ENCODE peak calls at places on chromosomes 5 and 9, in four cellular contexts. O is GM12891, P is GM12878, S is HepG2. J is an unnamed sample.

GRCh38 chr5:67170783-67171182 is 25.8 kb downstream of the CD180 start:
- DNase-seq in O (no peak), P (no peak), S (no peak), J (no peak)

GRCh38 chr5:95861221-95861857 is 38.8 kb upstream of the GLRX start:
- DNase-seq in O (no peak), P (no peak), S (peak; percentile 96), J (no peak)

GRCh38 chr5:140151068-140151718 is 23.8 kb upstream of the CYSTM1 start:
- DNase-seq in O (no peak), P (no peak), S (no peak), J (no peak)

GRCh38 chr9:70049236-70049635 is 5.6 kb downstream of the MAMDC2 start:
- DNase-seq in O (no peak), P (no peak), S (no peak), J (no peak)

GRCh38 chr9:107248714-107249113 is 34.4 kb upstream of the RAD23B start:
- DNase-seq in O (no peak), P (no peak), S (no peak), J (no peak)

GRCh38 chr5:93583525-93583798 is 440 bp downstream of the NR2F1 start:
- DNase-seq in O (no peak), P (no peak), S (no peak), J (no peak)

GRCh38 chr5:123754167-123754840 is 242.3 kb downstream of the CSNK1G3 start:
- DNase-seq in O (no peak), P (no peak), S (no peak), J (no peak)

GRCh38 chr9:137294091-137294683 is 7.9 kb downstream of the NRARP start:
- DNase-seq in O (no peak), P (no peak), S (peak; percentile 80), J (no peak)

GRCh38 chr5:123997354-123998215 is 485.6 kb downstream of the CSNK1G3 start:
- DNase-seq in O (no peak), P (no peak), S (no peak), J (no peak)

GRCh38 chr5:11302663-11303062 is 541.6 kb upstream of the DAP start:
- DNase-seq in O (no peak), P (no peak), S (no peak), J (no peak)

GRCh38 chr9:21056931-21057330 is 20.8 kb downstream of the IFNB1 start:
- DNase-seq in O (no peak), P (no peak), S (no peak), J (no peak)
- TF ChIP-seq TAF1 in O (no peak), P (no peak), S (no peak), J (no peak)

GRCh38 chr5:32444191-32444945 is at the start of gene ZFR:
- DNase-seq in O (peak; percentile 96), P (peak; percentile 60), S (peak; percentile 83), J (peak; percentile 94)
- TF ChIP-seq POLR2A in O (peak; percentile 64), P (peak; percentile 84), S (peak; percentile 92), J (peak; percentile 71)

DNA sequence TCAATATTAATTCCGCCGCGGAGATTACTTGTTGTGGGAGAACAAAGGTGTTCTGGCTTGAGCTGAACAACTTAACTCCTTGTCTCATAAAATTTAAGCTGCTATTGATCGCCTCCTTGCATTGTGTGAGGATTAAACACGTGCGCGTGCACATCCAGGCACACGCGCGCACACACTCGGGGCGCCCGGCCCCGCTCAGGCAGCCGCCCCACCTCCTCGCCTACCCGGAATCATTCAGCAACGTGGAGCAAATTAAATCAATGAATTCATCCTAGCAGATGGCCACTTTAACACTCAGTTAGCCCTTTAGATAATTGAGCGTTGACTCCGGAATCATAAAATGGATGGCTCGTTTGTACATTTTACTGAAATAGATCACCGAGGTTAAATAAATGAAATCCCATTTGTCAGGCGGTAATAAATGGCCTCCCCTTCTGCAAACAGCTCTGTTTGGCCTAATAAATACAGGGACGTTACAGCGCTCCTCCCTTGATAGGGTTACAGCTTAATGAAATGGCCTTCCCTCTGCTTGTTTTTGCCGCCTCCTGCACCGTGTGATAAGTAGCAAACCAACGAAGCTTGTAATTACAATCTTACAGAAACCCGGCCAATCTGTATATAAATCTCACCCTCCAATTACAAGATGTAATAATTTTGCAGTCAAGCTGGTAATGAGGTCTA is 229.5 kb upstream of the IRX4 start:
- DNase-seq in O (no peak), P (no peak), S (no peak), J (no peak)
- TF ChIP-seq TAF1 in O (no peak), P (no peak), S (no peak), J (no peak)

DNA sequence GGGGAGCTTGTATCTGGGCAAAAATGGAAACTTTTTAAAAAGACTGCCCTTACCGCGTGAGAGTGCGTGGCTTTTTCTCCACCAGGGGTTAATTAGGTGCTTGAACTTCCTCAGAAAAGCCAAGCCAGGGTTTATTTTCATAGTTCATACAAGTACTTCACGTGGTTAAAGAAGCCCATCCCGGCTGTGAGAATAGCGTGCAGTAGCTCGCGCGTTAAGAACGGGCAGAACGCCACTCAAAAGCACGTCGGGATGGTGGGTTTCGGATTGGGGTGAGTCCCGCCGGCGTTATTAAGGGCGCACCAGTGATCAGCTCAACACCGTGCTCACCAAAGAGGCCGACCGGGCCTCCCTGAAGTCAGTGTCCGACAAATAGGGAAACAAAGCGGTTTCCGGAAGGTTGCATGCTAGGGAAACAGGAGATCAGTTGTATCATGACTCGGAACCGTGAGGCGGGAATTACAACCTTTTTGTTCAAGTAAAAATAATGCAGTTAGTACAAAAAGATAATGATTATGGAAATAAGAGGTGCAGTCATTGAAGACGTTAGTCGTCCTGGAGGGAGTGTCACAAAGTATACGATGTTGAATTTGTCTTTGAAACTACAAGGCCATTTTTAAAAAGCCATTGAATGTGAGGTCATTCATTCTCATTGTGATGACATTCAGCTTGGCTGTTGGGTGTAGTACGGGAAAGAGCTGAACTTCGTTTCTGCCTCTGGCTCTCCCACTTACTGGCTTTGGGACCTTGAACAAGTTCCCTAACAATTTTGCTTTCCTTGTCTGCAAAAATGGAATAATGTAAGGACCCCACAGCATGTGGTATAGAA is 941 bp downstream of the SETD9 start:
- DNase-seq in O (no peak), P (no peak), S (peak; percentile 61), J (peak; percentile 13)
- TF ChIP-seq POLR2A in O (no peak), P (peak; percentile 56), S (no peak), J (no peak)

GRCh38 chr5:73115399-73116051 is 4.8 kb upstream of the TMEM171 start:
- DNase-seq in O (no peak), P (no peak), S (no peak), J (no peak)
- TF ChIP-seq TAF1 in O (no peak), P (no peak), S (no peak), J (no peak)

DNA sequence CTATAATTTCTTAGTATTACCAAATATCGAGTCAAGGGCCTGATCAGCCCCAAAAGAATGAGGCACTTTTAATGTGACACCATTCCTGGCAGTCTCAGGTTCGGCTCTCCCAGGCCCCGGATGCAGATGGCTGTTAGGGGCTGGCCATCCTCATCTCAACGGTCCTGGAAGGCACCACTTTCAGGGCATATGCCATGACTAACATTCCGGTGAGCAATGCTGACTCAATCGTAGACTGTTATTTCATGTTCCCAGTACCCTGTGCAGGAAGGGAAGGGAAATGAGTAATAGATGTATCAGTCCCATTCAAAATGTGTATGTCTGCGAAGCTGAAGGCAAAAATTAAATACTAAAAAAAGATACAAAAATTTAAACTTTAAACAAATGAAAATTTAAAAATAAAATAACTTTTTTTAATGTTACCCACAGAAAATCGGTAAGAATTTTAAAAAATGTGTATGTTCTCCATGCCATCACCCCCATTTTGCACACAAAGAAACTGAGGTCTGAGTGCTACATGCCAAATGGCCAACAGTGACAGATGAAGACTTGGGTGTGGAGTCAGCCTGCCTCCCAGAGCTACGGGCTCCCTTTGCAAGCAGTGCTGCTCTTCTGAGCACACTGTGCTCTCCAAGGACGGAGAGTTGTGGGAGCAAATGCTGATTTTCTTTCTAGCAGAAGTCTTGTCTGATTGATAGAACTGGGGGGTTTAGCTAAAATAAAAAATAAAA is 79.0 kb downstream of the GLDC start:
- DNase-seq in O (no peak), P (no peak), S (no peak), J (no peak)
- TF ChIP-seq POLR2A in O (no peak), P (no peak), S (no peak), J (no peak)

J was measured in GM12892.